ENCODE peak calls at places on chromosomes 1 and 21, in five cellular contexts. One of them, this sample, is unnamed.

GRCh38 chr1:81682490-81682889 is 118.2 kb upstream of the ADGRL2 start:
- DNase-seq in HS-5: no peak
- DNase-seq in non-pigmented ciliary epithelial cell: peak
- DNase-seq in tibial artery: no peak
- DNase-seq in dermis microvascular lymphatic vessel endothelial cell: peak
- DNase-seq in this sample: no peak

GRCh38 chr1:182087304-182087703 is 25.8 kb upstream of the ZNF648 start:
- DNase-seq in non-pigmented ciliary epithelial cell: no peak
- DNase-seq in tibial artery: no peak
- DNase-seq in dermis microvascular lymphatic vessel endothelial cell: no peak
- DNase-seq in HS-5: no peak
- DNase-seq in this sample: no peak

GRCh38 chr1:35603468-35603867 is 30.4 kb downstream of the TFAP2E start:
- DNase-seq in HS-5: no peak
- DNase-seq in non-pigmented ciliary epithelial cell: no peak
- DNase-seq in dermis microvascular lymphatic vessel endothelial cell: no peak
- DNase-seq in tibial artery: no peak
- DNase-seq in this sample: no peak

GRCh38 chr1:212108187-212108586 is 72.6 kb downstream of the DTL start:
- DNase-seq in HS-5: no peak
- DNase-seq in dermis microvascular lymphatic vessel endothelial cell: no peak
- DNase-seq in tibial artery: no peak
- DNase-seq in non-pigmented ciliary epithelial cell: no peak
- DNase-seq in this sample: no peak

GRCh38 chr1:3902546-3902945 is 2.5 kb upstream of the C1orf174 start:
- DNase-seq in HS-5: no peak
- DNase-seq in non-pigmented ciliary epithelial cell: no peak
- DNase-seq in tibial artery: no peak
- DNase-seq in dermis microvascular lymphatic vessel endothelial cell: no peak
- DNase-seq in this sample: no peak

GRCh38 chr1:63329621-63330330 is 7.4 kb downstream of the FOXD3 start:
- DNase-seq in HS-5: no peak
- DNase-seq in dermis microvascular lymphatic vessel endothelial cell: no peak
- DNase-seq in non-pigmented ciliary epithelial cell: no peak
- DNase-seq in tibial artery: no peak
- DNase-seq in this sample: no peak

GRCh38 chr1:232328496-232329102 is 301.3 kb downstream of the SIPA1L2 start:
- DNase-seq in dermis microvascular lymphatic vessel endothelial cell: no peak
- DNase-seq in non-pigmented ciliary epithelial cell: no peak
- DNase-seq in HS-5: no peak
- DNase-seq in tibial artery: no peak
- DNase-seq in this sample: no peak

GRCh38 chr1:113396585-113396984 is 6.3 kb downstream of the MAGI3 start:
- DNase-seq in HS-5: peak
- DNase-seq in non-pigmented ciliary epithelial cell: peak
- DNase-seq in dermis microvascular lymphatic vessel endothelial cell: peak
- DNase-seq in tibial artery: no peak
- DNase-seq in this sample: peak

GRCh38 chr21:26909972-26910371 is 56.9 kb downstream of the ADAMTS5 start:
- DNase-seq in HS-5: no peak
- DNase-seq in non-pigmented ciliary epithelial cell: peak
- DNase-seq in dermis microvascular lymphatic vessel endothelial cell: no peak
- DNase-seq in tibial artery: no peak
- DNase-seq in this sample: no peak

GRCh38 chr21:14520535-14520934 is 25.6 kb downstream of the SAMSN1 start:
- DNase-seq in non-pigmented ciliary epithelial cell: no peak
- DNase-seq in HS-5: no peak
- DNase-seq in tibial artery: peak
- DNase-seq in dermis microvascular lymphatic vessel endothelial cell: no peak
- DNase-seq in this sample: no peak

GRCh38 chr1:198212675-198213074 is 55.9 kb downstream of the NEK7 start:
- DNase-seq in HS-5: peak
- DNase-seq in tibial artery: no peak
- DNase-seq in non-pigmented ciliary epithelial cell: peak
- DNase-seq in dermis microvascular lymphatic vessel endothelial cell: no peak
- DNase-seq in this sample: peak

GRCh38 chr1:24903011-24903461 is 27.0 kb downstream of the RUNX3 start:
- DNase-seq in tibial artery: peak
- DNase-seq in dermis microvascular lymphatic vessel endothelial cell: no peak
- DNase-seq in HS-5: no peak
- DNase-seq in non-pigmented ciliary epithelial cell: no peak
- DNase-seq in this sample: no peak

GRCh38 chr1:50968884-50969610 is 998 bp upstream of the CDKN2C start:
- DNase-seq in HS-5: no peak
- DNase-seq in tibial artery: peak
- DNase-seq in non-pigmented ciliary epithelial cell: no peak
- DNase-seq in dermis microvascular lymphatic vessel endothelial cell: peak
- DNase-seq in this sample: no peak

GRCh38 chr1:118866330-118866729 is 121.8 kb downstream of the TBX15 start:
- DNase-seq in tibial artery: peak
- DNase-seq in dermis microvascular lymphatic vessel endothelial cell: no peak
- DNase-seq in non-pigmented ciliary epithelial cell: no peak
- DNase-seq in HS-5: no peak
- DNase-seq in this sample: no peak